ENCODE peak calls at places on chromosomes 12 and 14, in five cellular contexts. T is colonic mucosa, I is tibial artery, U is cardiac muscle cell, C is pancreas. P is an unnamed sample.

GRCh38 chr12:77625441-77625840 is 205.3 kb upstream of the NAV3 start:
- DNase-seq in C (no peak), U (no peak), T (no peak), I (no peak), P (peak)

GRCh38 chr12:26701604-26702215 is 131.3 kb downstream of the ITPR2 start:
- DNase-seq in U (peak), I (no peak), C (no peak), T (no peak), P (peak)

GRCh38 chr14:61588419-61588901 is 106.9 kb upstream of the HIF1A start:
- DNase-seq in T (no peak), U (no peak), I (peak), C (no peak), P (no peak)

GRCh38 chr12:3046441-3047200 is 30.6 kb upstream of the TSPAN9 start:
- DNase-seq in T (no peak), C (no peak), U (peak), I (no peak), P (no peak)

GRCh38 chr14:24851837-24852236 is 198.1 kb downstream of the STXBP6 start:
- DNase-seq in I (no peak), T (no peak), U (no peak), C (no peak), P (no peak)

GRCh38 chr12:84911331-84912190 is 1.0 kb downstream of the SLC6A15 start:
- DNase-seq in T (peak), C (peak), U (peak), I (peak), P (peak)

GRCh38 chr12:79885956-79886490 is 48.9 kb downstream of the PPP1R12A start:
- DNase-seq in I (no peak), T (no peak), U (no peak), C (no peak), P (no peak)

GRCh38 chr14:99562848-99563748 is 40.9 kb downstream of the CCDC85C start:
- DNase-seq in I (no peak), U (peak), C (peak), T (peak), P (peak)

GRCh38 chr14:106087855-106088254 is 561.5 kb downstream of the TMEM121 start:
- DNase-seq in C (no peak), T (no peak), I (no peak), U (no peak), P (no peak)

GRCh38 chr14:102731871-102732800 is 45.1 kb upstream of the TRAF3 start:
- DNase-seq in T (no peak), I (no peak), U (no peak), C (no peak), P (no peak)

GRCh38 chr14:105491366-105492006 is 440 bp downstream of the TEDC1 start:
- DNase-seq in C (peak), T (peak), I (peak), U (no peak), P (peak)

GRCh38 chr12:20370001-20370381 is 1.7 kb downstream of the PDE3A start:
- DNase-seq in I (peak), T (peak), C (peak), U (peak), P (no peak)

GRCh38 chr14:99666533-99666932 is 17.6 kb upstream of the CYP46A1 start:
- DNase-seq in C (no peak), U (no peak), I (no peak), T (no peak), P (no peak)

GRCh38 chr12:46240436-46240835 is 28.4 kb downstream of the SLC38A1 start:
- DNase-seq in I (no peak), C (no peak), T (no peak), U (no peak), P (no peak)

GRCh38 chr12:128951448-128951847 is 98.2 kb downstream of the GLT1D1 start:
- DNase-seq in T (no peak), C (no peak), U (no peak), I (no peak), P (no peak)

GRCh38 chr12:1501001-1501400 is 93.4 kb downstream of the FBXL14 start:
- DNase-seq in I (no peak), T (no peak), U (no peak), C (no peak), P (no peak)

GRCh38 chr12:67515679-67516363 is 132.7 kb upstream of the DYRK2 start:
- DNase-seq in U (no peak), I (no peak), T (peak), C (peak), P (no peak)

GRCh38 chr12:27094726-27095125 is 12.3 kb upstream of the C12orf71 start:
- DNase-seq in I (no peak), U (no peak), C (no peak), T (no peak), P (no peak)

GRCh38 chr12:86456241-86456640 is 200.1 kb upstream of the MGAT4C start:
- DNase-seq in T (no peak), U (no peak), C (no peak), I (no peak), P (no peak)

GRCh38 chr12:2332266-2332665 is 279.5 kb downstream of the CACNA1C start:
- DNase-seq in C (no peak), U (no peak), I (no peak), T (no peak), P (no peak)

GRCh38 chr12:1459339-1459738 is 135.0 kb downstream of the FBXL14 start:
- DNase-seq in U (no peak), I (no peak), C (no peak), T (no peak), P (no peak)

GRCh38 chr12:56522486-56523193 is 1.0 kb downstream of the RBMS2 start:
- DNase-seq in C (no peak), I (no peak), T (no peak), U (peak), P (no peak)

GRCh38 chr12:48924617-48925217 is 575 bp downstream of the FKBP11 start:
- DNase-seq in T (peak), C (peak), U (peak), I (peak), P (peak)

GRCh38 chr12:80681-81190 is 14.2 kb downstream of the IQSEC3 start:
- DNase-seq in U (no peak), I (no peak), T (no peak), C (no peak), P (no peak)

GRCh38 chr14:56119221-56119967 is 1.2 kb downstream of the PELI2 start:
- DNase-seq in C (peak), T (peak), I (peak), U (peak), P (no peak)

GRCh38 chr14:99654235-99655000 is 9.5 kb downstream of the HHIPL1 start:
- DNase-seq in C (peak), T (peak), I (peak), U (no peak), P (peak)

GRCh38 chr12:122421263-122421814 is 1.1 kb downstream of the CLIP1 start:
- DNase-seq in C (peak), I (peak), U (peak), T (peak), P (peak)

GRCh38 chr12:104055686-104056388 is 5.8 kb upstream of the GLT8D2 start:
- DNase-seq in U (no peak), I (peak), T (peak), C (peak), P (no peak)

GRCh38 chr12:124456133-124456651 is 111.2 kb downstream of the NCOR2 start:
- DNase-seq in C (no peak), I (no peak), U (no peak), T (no peak), P (no peak)

GRCh38 chr12:74903522-74903921 is 306.1 kb downstream of the KCNC2 start:
- DNase-seq in I (no peak), U (no peak), T (no peak), C (no peak), P (no peak)

GRCh38 chr12:2268478-2269286 is 215.9 kb downstream of the CACNA1C start:
- DNase-seq in T (no peak), C (no peak), U (no peak), I (peak), P (peak)

GRCh38 chr12:57268264-57268663 is 17.3 kb upstream of the STAC3 start:
- DNase-seq in I (no peak), U (no peak), C (no peak), T (no peak), P (no peak)

GRCh38 chr12:7498832-7499231 is 4.7 kb downstream of the CD163 start:
- DNase-seq in I (no peak), T (no peak), C (no peak), U (no peak), P (no peak)

GRCh38 chr12:25959069-25959961 is 833 bp downstream of the RASSF8 start:
- DNase-seq in T (peak), C (peak), U (peak), I (peak), P (peak)

GRCh38 chr12:121801601-121802484 is 2.0 kb upstream of the SETD1B start:
- DNase-seq in C (no peak), I (no peak), U (no peak), T (peak), P (no peak)

GRCh38 chr14:105162374-105162979 is 6.1 kb downstream of the JAG2 start:
- DNase-seq in U (no peak), C (peak), T (no peak), I (no peak), P (no peak)

DNA sequence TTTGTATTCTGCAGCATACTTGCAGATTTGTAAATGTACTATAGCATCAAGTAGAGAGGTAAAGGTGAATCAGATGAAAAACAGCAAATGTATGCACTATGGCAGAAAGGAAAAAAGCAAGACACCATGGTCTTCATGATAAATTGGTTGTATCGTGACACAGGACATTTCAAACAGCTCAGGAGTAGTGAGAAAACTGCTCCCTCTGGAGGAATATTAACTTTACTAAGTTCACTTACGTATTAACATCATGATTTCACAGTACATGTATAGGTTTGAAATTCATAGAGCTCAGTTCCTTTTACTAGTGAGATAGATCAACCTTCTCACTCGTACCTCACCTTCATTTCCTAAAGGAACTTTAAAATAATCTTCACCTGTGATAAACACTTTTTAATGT is 6.5 kb downstream of the MBIP start:
- DNase-seq in T (no peak), I (no peak), C (no peak), U (no peak), P (no peak)
- TF ChIP-seq CTCF in T (no peak), I (no peak), C (no peak), U (no peak), P (no peak)

GRCh38 chr14:34081576-34082136 is 130.8 kb upstream of the EGLN3 start:
- DNase-seq in U (no peak), T (no peak), C (peak), I (no peak), P (peak)
- H3K27ac ChIP-seq in U (no peak), T (no peak), C (peak), I (peak), P (no peak)

GRCh38 chr12:96399081-96399918 is 939 bp downstream of the CDK17 start:
- DNase-seq in T (peak), U (peak), I (peak), C (peak), P (peak)

GRCh38 chr12:96400631-96401060 is 407 bp upstream of the CDK17 start:
- DNase-seq in U (no peak), C (no peak), I (no peak), T (no peak), P (no peak)

GRCh38 chr12:96401061-96401871 is 1.0 kb upstream of the CDK17 start:
- DNase-seq in T (peak), C (no peak), I (no peak), U (peak), P (peak)

GRCh38 chr12:96398422-96399080 is 1.7 kb downstream of the CDK17 start:
- DNase-seq in T (no peak), I (no peak), C (no peak), U (peak), P (no peak)

DNA sequence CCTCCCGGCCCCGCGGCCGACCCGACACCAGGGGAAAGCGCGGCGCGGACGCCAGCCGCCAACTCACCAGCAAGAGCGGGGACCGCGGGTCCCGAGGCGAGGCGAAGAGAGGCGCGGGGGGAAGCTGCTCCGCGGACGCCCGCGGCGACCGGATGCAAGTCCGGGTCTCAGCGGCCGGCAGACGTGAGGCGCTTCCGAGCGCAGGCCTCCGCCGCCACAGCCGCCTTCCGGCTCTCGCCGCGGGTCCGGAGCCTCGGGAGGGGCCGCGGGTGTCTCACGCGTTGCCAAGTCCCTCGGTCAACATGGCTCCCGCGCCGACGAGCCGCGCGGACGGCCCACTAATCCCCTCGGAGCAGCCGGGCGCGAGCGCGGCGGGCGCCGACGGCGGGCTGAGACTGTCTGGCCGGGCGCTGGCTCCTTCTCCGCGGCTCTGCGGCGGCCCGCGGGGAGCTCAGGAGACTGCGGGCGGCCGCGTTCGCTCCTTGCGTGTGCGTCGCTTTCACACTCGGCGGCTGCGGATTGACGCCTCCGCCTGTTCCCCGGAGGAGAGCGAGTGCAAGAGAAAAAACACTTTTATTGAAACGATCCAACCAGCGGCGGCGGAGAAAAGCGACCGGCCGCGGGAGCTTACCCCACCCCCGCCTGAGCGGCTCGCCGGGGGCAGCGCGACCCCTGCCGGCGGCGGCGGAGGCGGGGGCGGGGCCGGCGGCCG is at the start of gene CDK17:
- DNase-seq in T (peak), U (peak), I (peak), C (peak), P (peak)
- TF ChIP-seq CTCF in T (no peak), U (peak), I (peak), C (no peak), P (peak)

GRCh38 chr12:50256761-50257160 is 26.6 kb downstream of the LIMA1 start:
- DNase-seq in C (no peak), U (no peak), I (no peak), T (no peak), P (no peak)
- H3K27ac ChIP-seq in C (no peak), U (no peak), I (no peak), T (no peak), P (no peak)

DNA sequence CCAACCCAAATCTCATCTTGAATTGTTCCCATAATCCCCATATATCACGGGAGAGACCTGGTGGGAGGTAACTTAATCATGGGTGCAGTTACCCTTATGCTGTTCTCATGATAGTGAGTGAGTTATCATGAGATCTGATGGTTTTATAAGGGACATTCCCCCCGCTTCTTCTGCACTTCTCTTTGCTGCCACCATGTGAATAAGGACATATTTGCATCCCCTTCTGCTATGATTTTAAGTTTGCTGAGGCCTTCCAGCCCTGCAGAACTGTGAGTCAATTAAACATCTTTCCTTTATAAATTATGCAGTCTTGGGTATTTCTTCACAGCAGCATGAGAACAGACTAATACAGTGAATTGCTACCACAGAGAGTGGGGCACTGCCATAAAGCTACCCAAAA is 179.1 kb downstream of the LRIG3 start:
- DNase-seq in T (no peak), U (no peak), I (no peak), C (no peak), P (no peak)
- TF ChIP-seq CTCF in T (no peak), U (no peak), I (no peak), C (no peak), P (no peak)

DNA sequence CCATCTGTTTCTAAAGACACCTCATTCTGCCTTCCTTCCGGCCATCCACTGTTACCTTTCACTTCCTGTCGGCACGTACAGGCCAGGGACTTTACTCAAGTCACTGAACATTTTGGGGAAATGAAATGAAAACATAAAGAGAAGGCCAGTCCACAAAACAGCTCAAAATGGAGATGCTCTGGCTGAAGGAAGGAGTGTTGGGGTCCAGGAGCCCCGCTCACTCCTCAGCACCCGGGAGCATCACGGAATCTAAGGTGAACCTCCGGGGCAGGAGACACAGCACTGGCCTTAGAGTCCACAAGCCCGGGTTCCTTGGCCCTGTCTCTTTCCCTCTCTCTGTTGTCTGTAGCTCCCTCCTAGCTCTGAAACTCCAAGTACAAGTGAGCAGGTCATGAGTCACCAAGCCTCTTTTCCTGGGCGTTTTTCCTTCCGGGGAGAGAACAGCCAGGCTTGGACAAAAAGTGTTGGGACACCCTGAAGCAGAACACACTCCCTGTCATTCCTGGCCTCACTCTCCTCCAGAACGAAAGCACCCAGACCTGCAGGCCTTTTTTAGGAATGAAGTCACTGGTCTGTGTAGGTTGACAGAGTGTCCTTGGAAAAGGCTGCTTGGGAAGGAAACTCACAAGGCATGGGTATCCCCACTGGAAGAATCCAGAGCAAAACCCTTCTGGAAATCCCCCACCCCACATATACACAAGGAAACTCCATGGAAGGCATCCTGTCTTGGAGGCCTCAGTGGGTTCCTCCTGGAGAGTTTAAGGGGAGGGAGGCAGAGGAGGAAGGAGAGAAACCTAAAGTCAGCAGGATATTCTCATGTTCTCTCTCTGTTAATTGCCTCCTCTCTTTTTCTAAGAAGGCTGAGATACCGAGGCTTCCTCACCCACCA is 245.3 kb downstream of the ZFP36L1 start:
- DNase-seq in U (no peak), I (peak), C (no peak), T (no peak), P (peak)
- H3K27ac ChIP-seq in U (no peak), I (peak), C (peak), T (peak), P (peak)

GRCh38 chr12:118052324-118053070 is 8.5 kb downstream of the WSB2 start:
- DNase-seq in C (peak), U (no peak), T (peak), I (peak), P (peak)
- TF ChIP-seq CTCF in C (no peak), U (no peak), T (no peak), I (no peak), P (no peak)

GRCh38 chr12:52149651-52150241 is 42.1 kb downstream of the KRT80 start:
- DNase-seq in U (no peak), I (no peak), T (no peak), C (no peak), P (no peak)
- H3K27ac ChIP-seq in U (no peak), I (no peak), T (peak), C (peak), P (peak)

P was measured in RWPE1.